ENCODE peak calls at places on chromosomes 3 and 15, in nine cellular contexts. S is fibroblast of mammary gland, O is lower leg skin, B is cardiac fibroblast, H is left ventricle myocardium inferior, N is psoas muscle, U is breast epithelium, G is adrenal gland, Z is fibroblast of lung. I is an unnamed sample.
A peak's percentile ranks its signal among the peaks of the same experiment; 100 is the strongest.

GRCh38 chr15:33955945-33956344 is 12.4 kb upstream of the CHRM5 start:
- DNase-seq in N (no peak), B (no peak), S (no peak), O (no peak), G (no peak), H (no peak), Z (no peak), U (no peak), I (no peak)

GRCh38 chr3:194586839-194587238 is 46.4 kb downstream of the TMEM44 start:
- DNase-seq in O (no peak), H (no peak), Z (peak; percentile 59), G (no peak), U (no peak), S (peak; percentile 82), B (peak; percentile 76), N (no peak), I (no peak)

GRCh38 chr3:136332302-136332701 is 82.2 kb downstream of the PCCB start:
- DNase-seq in U (no peak), Z (no peak), B (no peak), H (no peak), O (no peak), S (no peak), N (no peak), G (no peak), I (no peak)

GRCh38 chr15:94231728-94232086 is 346 bp downstream of the MCTP2 start:
- DNase-seq in S (no peak), O (peak; percentile 87), Z (no peak), U (no peak), B (no peak), H (no peak), N (no peak), G (no peak), I (peak; percentile 49)

GRCh38 chr3:72171946-72172345 is 387.0 kb upstream of the PROK2 start:
- DNase-seq in Z (no peak), H (peak; percentile 33), N (peak; percentile 44), U (no peak), O (no peak), S (no peak), B (peak; percentile 19), G (no peak), I (no peak)

GRCh38 chr15:67999320-68000100 is 54.6 kb upstream of the PIAS1 start:
- DNase-seq in O (peak; percentile 37), B (no peak), H (no peak), S (peak; percentile 9), N (no peak), G (no peak), Z (no peak), U (no peak), I (no peak)

GRCh38 chr15:34984884-34985630 is 3.0 kb downstream of the ZNF770 start:
- DNase-seq in S (peak; percentile 51), O (no peak), B (peak; percentile 46), H (no peak), G (no peak), N (peak; percentile 41), U (no peak), Z (peak; percentile 28), I (no peak)

GRCh38 chr3:149134560-149134959 is 5.1 kb downstream of the HPS3 start:
- DNase-seq in S (peak; percentile 52), B (peak; percentile 45), U (no peak), H (no peak), Z (peak; percentile 14), O (no peak), G (peak; percentile 55), N (no peak), I (no peak)

DNA sequence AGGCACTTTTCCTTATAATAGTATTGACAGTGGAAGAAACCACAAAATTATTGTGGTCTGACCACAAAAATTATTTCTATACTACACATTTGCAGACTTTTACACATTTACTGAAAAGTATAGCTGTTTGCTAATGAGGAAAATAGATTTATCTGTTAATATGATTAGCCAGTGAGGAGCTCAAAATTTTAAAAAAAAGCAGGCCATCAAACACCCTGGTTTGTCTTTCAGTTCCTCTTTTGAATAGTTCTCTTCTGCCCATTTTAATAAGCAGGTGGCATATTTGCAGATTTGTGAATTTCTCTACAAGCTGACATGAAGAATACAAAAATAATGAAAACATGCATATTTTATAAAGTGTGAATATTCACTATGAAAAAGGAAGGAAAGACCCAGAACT is 5.6 kb downstream of the OSBPL11 start:
- DNase-seq in U (no peak), N (no peak), B (no peak), S (no peak), Z (no peak), O (no peak), H (no peak), G (no peak), I (no peak)
- H3K4me3 ChIP-seq in U (no peak overlapping the region), N (peak overlapping the region; percentile 6), B (no peak overlapping the region), S (no peak overlapping the region), Z (no peak overlapping the region), O (no peak overlapping the region), H (no peak overlapping the region), G (no peak overlapping the region), I (no peak overlapping the region)

DNA sequence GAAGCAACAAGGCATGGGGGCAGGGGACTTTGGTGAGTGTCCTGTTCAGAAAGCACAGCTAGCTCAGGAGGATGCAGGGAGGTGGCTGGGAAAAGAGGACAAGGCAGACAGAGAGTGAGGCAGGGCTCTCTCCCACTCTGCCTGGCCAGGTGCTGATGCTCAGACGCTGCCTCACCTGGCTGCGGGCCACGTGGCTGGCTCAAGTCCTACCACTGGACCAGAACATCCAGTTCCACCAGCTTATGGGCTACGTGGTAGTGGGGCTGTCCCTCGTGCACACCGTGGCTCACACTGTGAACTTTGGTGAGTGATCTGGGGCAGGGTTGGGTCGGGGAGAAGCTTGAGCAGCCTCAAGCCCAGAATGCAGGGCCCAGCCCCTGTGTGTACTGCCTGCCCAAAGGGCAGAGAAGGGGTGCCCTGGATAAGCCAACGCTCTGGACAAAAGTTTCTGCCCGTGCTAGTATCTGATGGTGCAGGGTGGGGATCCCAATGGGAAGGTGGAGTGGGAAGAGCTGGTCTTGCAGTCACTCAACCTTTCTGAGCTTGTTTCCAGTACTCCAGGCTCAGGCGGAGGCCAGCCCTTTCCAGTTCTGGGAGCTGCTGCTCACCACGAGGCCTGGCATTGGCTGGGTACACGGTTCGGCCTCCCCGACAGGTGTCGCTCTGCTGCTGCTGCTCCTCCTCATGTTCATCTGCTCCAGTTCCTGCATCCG is 20.9 kb downstream of the NOX5 start:
- DNase-seq in S (no peak), U (peak; percentile 75), O (peak; percentile 84), Z (no peak), N (no peak), B (no peak), G (no peak), H (no peak), I (no peak)
- TF ChIP-seq CTCF in S (no peak), U (no peak), O (no peak), Z (no peak), N (no peak), B (peak; percentile 35), G (no peak), H (peak; percentile 37), I (no peak)

GRCh38 chr3:137764001-137764433 is at the start of gene SOX14:
- DNase-seq in Z (no peak), O (no peak), S (no peak), N (no peak), G (no peak), B (no peak), H (no peak), U (peak; percentile 50), I (peak; percentile 78)

GRCh38 chr3:137764563-137765309 is 621 bp downstream of the SOX14 start:
- DNase-seq in B (no peak), H (no peak), N (no peak), O (no peak), U (no peak), S (no peak), G (no peak), Z (no peak), I (peak; percentile 69)

GRCh38 chr3:137763594-137763938 is 549 bp upstream of the SOX14 start:
- DNase-seq in G (no peak), O (peak; percentile 82), B (no peak), S (no peak), H (no peak), N (no peak), U (no peak), Z (no peak), I (peak; percentile 59)

GRCh38 chr3:137766069-137766960 is 2.2 kb downstream of the SOX14 start:
- DNase-seq in G (no peak), U (no peak), H (no peak), O (no peak), B (no peak), N (no peak), S (no peak), Z (no peak), I (no peak)

DNA sequence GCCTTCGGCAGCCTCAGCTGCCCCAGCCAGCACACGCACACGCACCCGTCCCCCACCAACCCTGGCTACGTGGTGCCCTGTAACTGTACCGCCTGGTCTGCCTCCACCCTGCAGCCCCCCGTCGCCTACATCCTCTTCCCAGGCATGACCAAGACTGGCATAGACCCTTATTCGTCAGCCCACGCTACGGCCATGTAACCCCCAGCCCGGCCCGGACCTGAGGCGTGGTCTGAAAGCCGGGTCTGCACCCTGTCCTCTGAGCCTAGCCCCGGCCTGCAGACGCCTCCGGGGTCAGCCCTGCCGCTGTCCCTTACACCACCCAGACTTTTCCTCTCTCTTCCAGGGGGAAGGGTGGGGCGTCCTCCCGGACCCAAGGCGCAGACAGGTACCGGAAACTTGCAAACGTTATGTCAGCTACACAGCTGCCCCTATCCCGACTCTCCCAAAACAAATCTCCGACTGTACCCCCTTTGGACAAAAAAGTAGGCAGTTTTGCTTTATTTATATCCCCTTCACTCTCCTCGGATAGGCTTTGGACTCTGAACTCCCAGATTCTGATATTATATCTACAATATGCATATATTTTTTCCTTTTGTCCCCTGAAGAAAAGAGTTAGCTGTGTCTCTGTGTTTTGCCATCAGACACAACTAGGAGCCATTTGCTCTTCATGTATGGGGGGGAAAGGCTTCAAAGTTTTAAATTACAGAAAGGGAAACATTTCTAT is 1.4 kb downstream of the SOX14 start:
- DNase-seq in B (no peak), U (no peak), H (no peak), N (no peak), Z (no peak), G (no peak), S (no peak), O (no peak), I (no peak)
- H3K4me3 ChIP-seq in B (no peak overlapping the region), U (no peak overlapping the region), H (no peak overlapping the region), N (no peak overlapping the region), Z (no peak overlapping the region), G (no peak overlapping the region), S (no peak overlapping the region), O (no peak overlapping the region), I (no peak overlapping the region)

GRCh38 chr3:34033840-34034239 is 235.4 kb downstream of the PDCD6IP start:
- DNase-seq in N (no peak), O (no peak), B (no peak), Z (no peak), H (no peak), U (no peak), G (no peak), S (no peak), I (no peak)

GRCh38 chr3:34035775-34036174 is 237.3 kb downstream of the PDCD6IP start:
- DNase-seq in N (no peak), G (no peak), B (no peak), U (no peak), O (no peak), S (no peak), Z (no peak), H (no peak), I (no peak)

GRCh38 chr3:34037263-34037662 is 238.8 kb downstream of the PDCD6IP start:
- DNase-seq in S (no peak), Z (no peak), N (no peak), U (no peak), G (no peak), O (no peak), B (no peak), H (no peak), I (no peak)

GRCh38 chr3:34034840-34035239 is 236.4 kb downstream of the PDCD6IP start:
- DNase-seq in H (no peak), N (no peak), G (no peak), O (no peak), B (no peak), S (no peak), Z (no peak), U (no peak), I (no peak)

GRCh38 chr3:34038131-34038530 is 239.7 kb downstream of the PDCD6IP start:
- DNase-seq in G (no peak), N (no peak), U (no peak), O (no peak), Z (no peak), H (no peak), S (no peak), B (no peak), I (no peak)
- TF ChIP-seq CTCF in G (no peak), N (no peak), U (no peak), O (no peak), Z (no peak), H (no peak), S (no peak), B (no peak), I (no peak)